ENCODE peak calls at places on chromosomes 11 and 22, in six cellular contexts. One of them, this sample, is unnamed.

GRCh38 chr22:31083377-31083768 is 2.3 kb downstream of the SMTN start:
- DNase-seq in stomach: peak; percentile 92
- DNase-seq in right lobe of liver: no peak
- DNase-seq in CD4-positive, alpha-beta memory T cell: no peak
- DNase-seq in CD8-positive, alpha-beta T cell: no peak
- DNase-seq in tibial nerve: no peak
- DNase-seq in this sample: no peak

GRCh38 chr22:22552630-22553029 is 6.4 kb downstream of the PRAME start:
- DNase-seq in stomach: no peak
- DNase-seq in right lobe of liver: no peak
- DNase-seq in CD4-positive, alpha-beta memory T cell: no peak
- DNase-seq in CD8-positive, alpha-beta T cell: no peak
- DNase-seq in tibial nerve: no peak
- DNase-seq in this sample: no peak

GRCh38 chr11:1988667-1989317 is 8.8 kb downstream of the H19 start:
- DNase-seq in stomach: no peak
- DNase-seq in right lobe of liver: peak; percentile 21
- DNase-seq in CD4-positive, alpha-beta memory T cell: no peak
- DNase-seq in CD8-positive, alpha-beta T cell: no peak
- DNase-seq in tibial nerve: no peak
- DNase-seq in this sample: no peak

GRCh38 chr11:65503923-65504670 is 5.3 kb downstream of the MALAT1 start:
- DNase-seq in stomach: no peak
- DNase-seq in right lobe of liver: no peak
- DNase-seq in CD4-positive, alpha-beta memory T cell: peak; percentile 20
- DNase-seq in CD8-positive, alpha-beta T cell: no peak
- DNase-seq in tibial nerve: no peak
- DNase-seq in this sample: no peak

GRCh38 chr11:114625294-114625693 is 29.7 kb upstream of the NXPE4 start:
- DNase-seq in stomach: no peak
- DNase-seq in right lobe of liver: no peak
- DNase-seq in CD4-positive, alpha-beta memory T cell: no peak
- DNase-seq in CD8-positive, alpha-beta T cell: no peak
- DNase-seq in tibial nerve: no peak
- DNase-seq in this sample: no peak

GRCh38 chr11:113286509-113287497 is 27.6 kb upstream of the TTC12 start:
- DNase-seq in stomach: no peak
- DNase-seq in right lobe of liver: no peak
- DNase-seq in CD4-positive, alpha-beta memory T cell: no peak
- DNase-seq in CD8-positive, alpha-beta T cell: no peak
- DNase-seq in tibial nerve: no peak
- DNase-seq in this sample: no peak

GRCh38 chr11:71301046-71301857 is 48.9 kb upstream of the SHANK2 start:
- DNase-seq in stomach: peak; percentile 20
- DNase-seq in right lobe of liver: no peak
- DNase-seq in CD4-positive, alpha-beta memory T cell: no peak
- DNase-seq in CD8-positive, alpha-beta T cell: no peak
- DNase-seq in tibial nerve: no peak
- DNase-seq in this sample: no peak

GRCh38 chr11:125123947-125124633 is 12.7 kb upstream of the TMEM218 start:
- DNase-seq in stomach: peak; percentile 74
- DNase-seq in right lobe of liver: peak; percentile 61
- DNase-seq in CD4-positive, alpha-beta memory T cell: peak; percentile 24
- DNase-seq in CD8-positive, alpha-beta T cell: peak; percentile 28
- DNase-seq in tibial nerve: no peak
- DNase-seq in this sample: peak; percentile 37

GRCh38 chr11:60307507-60308195 is 19.4 kb upstream of the MS4A6E start:
- DNase-seq in stomach: no peak
- DNase-seq in right lobe of liver: no peak
- DNase-seq in CD4-positive, alpha-beta memory T cell: no peak
- DNase-seq in CD8-positive, alpha-beta T cell: no peak
- DNase-seq in tibial nerve: no peak
- DNase-seq in this sample: no peak

GRCh38 chr22:26484360-26484706 is 656 bp downstream of the SRRD start:
- DNase-seq in stomach: no peak
- DNase-seq in right lobe of liver: no peak
- DNase-seq in CD4-positive, alpha-beta memory T cell: peak; percentile 49
- DNase-seq in CD8-positive, alpha-beta T cell: no peak
- DNase-seq in tibial nerve: no peak
- DNase-seq in this sample: no peak

GRCh38 chr11:87736928-87737327 is 438.3 kb downstream of the RAB38 start:
- DNase-seq in stomach: no peak
- DNase-seq in right lobe of liver: no peak
- DNase-seq in CD4-positive, alpha-beta memory T cell: no peak
- DNase-seq in CD8-positive, alpha-beta T cell: no peak
- DNase-seq in tibial nerve: no peak
- DNase-seq in this sample: no peak

GRCh38 chr11:6755303-6755952 is 16.3 kb downstream of the OR2AG2 start:
- DNase-seq in stomach: peak; percentile 27
- DNase-seq in right lobe of liver: no peak
- DNase-seq in CD4-positive, alpha-beta memory T cell: peak; percentile 33
- DNase-seq in CD8-positive, alpha-beta T cell: peak; percentile 47
- DNase-seq in tibial nerve: no peak
- DNase-seq in this sample: no peak

GRCh38 chr11:116881153-116881552 is 43.7 kb upstream of the APOA1 start:
- DNase-seq in stomach: no peak
- DNase-seq in right lobe of liver: no peak
- DNase-seq in CD4-positive, alpha-beta memory T cell: no peak
- DNase-seq in CD8-positive, alpha-beta T cell: no peak
- DNase-seq in tibial nerve: no peak
- DNase-seq in this sample: no peak

GRCh38 chr11:102121329-102121728 is 11.1 kb downstream of the YAP1 start:
- DNase-seq in stomach: no peak
- DNase-seq in right lobe of liver: no peak
- DNase-seq in CD4-positive, alpha-beta memory T cell: no peak
- DNase-seq in CD8-positive, alpha-beta T cell: no peak
- DNase-seq in tibial nerve: no peak
- DNase-seq in this sample: no peak

GRCh38 chr22:43529954-43530863 is 118.4 kb downstream of the MPPED1 start:
- DNase-seq in stomach: no peak
- DNase-seq in right lobe of liver: no peak
- DNase-seq in CD4-positive, alpha-beta memory T cell: no peak
- DNase-seq in CD8-positive, alpha-beta T cell: no peak
- DNase-seq in tibial nerve: no peak
- DNase-seq in this sample: no peak

GRCh38 chr11:10395196-10395897 is 59.7 kb upstream of the AMPD3 start:
- DNase-seq in stomach: no peak
- DNase-seq in right lobe of liver: no peak
- DNase-seq in CD4-positive, alpha-beta memory T cell: no peak
- DNase-seq in CD8-positive, alpha-beta T cell: no peak
- DNase-seq in tibial nerve: no peak
- DNase-seq in this sample: no peak

GRCh38 chr22:43272301-43272700 is 70.9 kb downstream of the SCUBE1 start:
- DNase-seq in stomach: no peak
- DNase-seq in right lobe of liver: no peak
- DNase-seq in CD4-positive, alpha-beta memory T cell: no peak
- DNase-seq in CD8-positive, alpha-beta T cell: no peak
- DNase-seq in tibial nerve: no peak
- DNase-seq in this sample: no peak

GRCh38 chr22:49300241-49300640 is 527.4 kb downstream of the BRD1 start:
- DNase-seq in stomach: no peak
- DNase-seq in right lobe of liver: no peak
- DNase-seq in CD4-positive, alpha-beta memory T cell: no peak
- DNase-seq in CD8-positive, alpha-beta T cell: no peak
- DNase-seq in tibial nerve: no peak
- DNase-seq in this sample: no peak

GRCh38 chr11:30508594-30508993 is 77.6 kb downstream of the MPPED2 start:
- DNase-seq in stomach: no peak
- DNase-seq in right lobe of liver: no peak
- DNase-seq in CD4-positive, alpha-beta memory T cell: no peak
- DNase-seq in CD8-positive, alpha-beta T cell: no peak
- DNase-seq in tibial nerve: no peak
- DNase-seq in this sample: no peak

GRCh38 chr22:17930455-17931313 is 93.7 kb downstream of the MICAL3 start:
- DNase-seq in stomach: peak; percentile 17
- DNase-seq in right lobe of liver: no peak
- DNase-seq in CD4-positive, alpha-beta memory T cell: no peak
- DNase-seq in CD8-positive, alpha-beta T cell: no peak
- DNase-seq in tibial nerve: no peak
- DNase-seq in this sample: no peak

GRCh38 chr11:133981156-133981555 is 24.4 kb upstream of the IGSF9B start:
- DNase-seq in stomach: no peak
- DNase-seq in right lobe of liver: no peak
- DNase-seq in CD4-positive, alpha-beta memory T cell: no peak
- DNase-seq in CD8-positive, alpha-beta T cell: no peak
- DNase-seq in tibial nerve: no peak
- DNase-seq in this sample: no peak

GRCh38 chr22:31347251-31348008 is 1.3 kb upstream of the PATZ1 start:
- DNase-seq in stomach: peak; percentile 67
- DNase-seq in right lobe of liver: peak; percentile 69
- DNase-seq in CD4-positive, alpha-beta memory T cell: peak; percentile 58
- DNase-seq in CD8-positive, alpha-beta T cell: peak; percentile 49
- DNase-seq in tibial nerve: peak; percentile 31
- DNase-seq in this sample: no peak

GRCh38 chr11:8709002-8709672 is 26.5 kb downstream of the RPL27A start:
- DNase-seq in stomach: peak; percentile 50
- DNase-seq in right lobe of liver: peak; percentile 61
- DNase-seq in CD4-positive, alpha-beta memory T cell: no peak
- DNase-seq in CD8-positive, alpha-beta T cell: no peak
- DNase-seq in tibial nerve: peak; percentile 85
- DNase-seq in this sample: no peak

GRCh38 chr11:47724041-47724729 is 9.0 kb upstream of the AGBL2 start:
- DNase-seq in stomach: no peak
- DNase-seq in right lobe of liver: peak; percentile 49
- DNase-seq in CD4-positive, alpha-beta memory T cell: no peak
- DNase-seq in CD8-positive, alpha-beta T cell: no peak
- DNase-seq in tibial nerve: no peak
- DNase-seq in this sample: no peak

GRCh38 chr11:129368889-129369672 is 6.6 kb upstream of the BARX2 start:
- DNase-seq in stomach: peak; percentile 65
- DNase-seq in right lobe of liver: no peak
- DNase-seq in CD4-positive, alpha-beta memory T cell: no peak
- DNase-seq in CD8-positive, alpha-beta T cell: no peak
- DNase-seq in tibial nerve: no peak
- DNase-seq in this sample: no peak

GRCh38 chr22:32661296-32661695 is 140.2 kb upstream of the TIMP3 start:
- DNase-seq in stomach: no peak
- DNase-seq in right lobe of liver: no peak
- DNase-seq in CD4-positive, alpha-beta memory T cell: no peak
- DNase-seq in CD8-positive, alpha-beta T cell: no peak
- DNase-seq in tibial nerve: peak; percentile 55
- DNase-seq in this sample: no peak

GRCh38 chr11:74371269-74372039 is 26.8 kb downstream of the PGM2L1 start:
- DNase-seq in stomach: no peak
- DNase-seq in right lobe of liver: no peak
- DNase-seq in CD4-positive, alpha-beta memory T cell: no peak
- DNase-seq in CD8-positive, alpha-beta T cell: no peak
- DNase-seq in tibial nerve: no peak
- DNase-seq in this sample: no peak

GRCh38 chr22:44617828-44618227 is 84.2 kb upstream of the PRR5 start:
- DNase-seq in stomach: no peak
- DNase-seq in right lobe of liver: no peak
- DNase-seq in CD4-positive, alpha-beta memory T cell: no peak
- DNase-seq in CD8-positive, alpha-beta T cell: no peak
- DNase-seq in tibial nerve: no peak
- DNase-seq in this sample: no peak
- H3K27ac ChIP-seq in stomach: no peak overlapping the region
- H3K27ac ChIP-seq in right lobe of liver: no peak overlapping the region
- H3K27ac ChIP-seq in CD4-positive, alpha-beta memory T cell: no peak overlapping the region
- H3K27ac ChIP-seq in CD8-positive, alpha-beta T cell: no peak overlapping the region
- H3K27ac ChIP-seq in tibial nerve: no peak overlapping the region
- H3K27ac ChIP-seq in this sample: no peak overlapping the region

GRCh38 chr22:47600791-47601400 is 838.4 kb downstream of the TBC1D22A start:
- DNase-seq in stomach: peak; percentile 4
- DNase-seq in right lobe of liver: no peak
- DNase-seq in CD4-positive, alpha-beta memory T cell: no peak
- DNase-seq in CD8-positive, alpha-beta T cell: no peak
- DNase-seq in tibial nerve: no peak
- DNase-seq in this sample: no peak
- H3K27ac ChIP-seq in stomach: no peak overlapping the region
- H3K27ac ChIP-seq in right lobe of liver: no peak overlapping the region
- H3K27ac ChIP-seq in CD4-positive, alpha-beta memory T cell: no peak overlapping the region
- H3K27ac ChIP-seq in CD8-positive, alpha-beta T cell: no peak overlapping the region
- H3K27ac ChIP-seq in tibial nerve: no peak overlapping the region
- H3K27ac ChIP-seq in this sample: no peak overlapping the region

DNA sequence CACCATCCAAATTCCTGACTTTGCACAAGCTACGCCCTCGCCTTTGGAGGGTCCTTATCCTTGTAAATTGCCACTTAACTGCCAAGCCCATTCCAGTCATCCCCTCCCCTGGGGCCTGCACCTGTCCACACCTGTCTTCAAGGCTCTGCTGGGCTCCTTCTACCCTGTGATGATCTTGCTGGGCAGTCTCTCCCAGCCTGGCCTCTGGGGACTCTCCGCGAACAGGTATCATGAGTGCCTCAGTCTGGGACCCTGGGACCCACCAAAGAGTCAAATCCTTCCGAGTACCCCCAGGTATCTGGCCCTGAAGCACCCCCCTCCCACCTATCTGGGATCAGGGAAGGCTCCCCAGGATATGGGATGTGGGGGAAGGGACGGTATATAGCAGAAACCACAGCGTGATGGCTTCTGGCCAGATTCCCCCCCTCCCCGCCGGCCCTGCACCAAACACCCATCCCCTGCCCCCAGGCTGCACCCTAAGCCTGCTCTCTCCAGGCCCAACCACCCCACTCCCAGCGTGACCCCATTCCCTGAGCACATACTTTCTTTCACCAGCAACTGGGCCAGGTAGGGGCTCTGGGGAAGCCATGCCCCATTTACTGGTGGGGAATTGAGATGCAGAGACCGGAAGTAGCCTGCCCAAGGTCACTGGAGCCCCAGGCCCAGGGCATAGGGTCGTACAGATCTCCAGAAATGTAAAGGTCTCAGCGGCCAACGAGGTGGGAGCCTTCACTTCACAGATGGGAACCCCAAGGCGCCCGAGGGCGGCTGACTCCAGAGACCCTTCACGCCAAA is 718 bp downstream of the ARAP1 start:
- DNase-seq in stomach: no peak
- DNase-seq in right lobe of liver: no peak
- DNase-seq in CD4-positive, alpha-beta memory T cell: no peak
- DNase-seq in CD8-positive, alpha-beta T cell: no peak
- DNase-seq in tibial nerve: no peak
- DNase-seq in this sample: no peak
- H3K27ac ChIP-seq in stomach: peak overlapping the region; percentile 76
- H3K27ac ChIP-seq in right lobe of liver: peak overlapping the region; percentile 18
- H3K27ac ChIP-seq in CD4-positive, alpha-beta memory T cell: peak overlapping the region; percentile 75
- H3K27ac ChIP-seq in CD8-positive, alpha-beta T cell: peak overlapping the region; percentile 68
- H3K27ac ChIP-seq in tibial nerve: peak overlapping the region; percentile 78
- H3K27ac ChIP-seq in this sample: peak overlapping the region; percentile 91

DNA sequence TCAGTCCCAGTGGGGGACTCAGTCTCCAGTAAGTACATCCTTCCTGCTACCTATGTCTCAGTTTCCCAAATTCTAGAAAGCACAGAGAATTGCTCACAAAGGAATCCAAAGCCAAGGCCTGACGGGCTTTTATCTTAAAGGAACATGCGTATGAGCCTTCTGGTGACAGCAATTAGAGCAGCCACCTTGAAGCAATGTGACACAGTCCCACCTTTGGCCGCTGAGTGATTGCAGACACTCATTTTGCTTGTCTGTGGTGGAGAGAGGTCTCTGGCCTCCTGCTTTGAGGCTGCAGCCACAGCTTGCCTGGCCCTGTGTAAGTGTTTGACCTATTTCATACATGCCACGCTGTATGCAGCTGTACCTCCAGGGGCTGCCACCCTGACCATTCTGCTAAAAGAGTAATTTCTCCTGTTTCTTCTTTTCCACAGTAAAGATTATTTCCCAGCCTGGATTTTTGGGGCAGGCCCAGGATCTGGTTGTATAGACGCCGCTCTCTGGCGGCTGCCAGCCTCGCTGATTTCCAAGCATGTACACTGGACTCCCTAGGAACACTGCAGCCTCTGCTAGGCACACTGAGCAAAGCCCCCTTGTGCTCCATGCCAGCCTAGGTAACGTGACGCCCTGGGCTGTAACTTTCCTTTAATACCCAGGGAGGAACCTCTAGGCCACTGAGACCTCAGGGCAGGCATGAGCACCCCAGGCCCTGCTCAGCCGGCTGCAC is 1.1 kb upstream of the TMA7B start:
- DNase-seq in stomach: no peak
- DNase-seq in right lobe of liver: no peak
- DNase-seq in CD4-positive, alpha-beta memory T cell: no peak
- DNase-seq in CD8-positive, alpha-beta T cell: no peak
- DNase-seq in tibial nerve: no peak
- DNase-seq in this sample: no peak
- H3K27ac ChIP-seq in stomach: peak overlapping the region; percentile 3
- H3K27ac ChIP-seq in right lobe of liver: no peak overlapping the region
- H3K27ac ChIP-seq in CD4-positive, alpha-beta memory T cell: peak overlapping the region; percentile 34
- H3K27ac ChIP-seq in CD8-positive, alpha-beta T cell: peak overlapping the region; percentile 18
- H3K27ac ChIP-seq in tibial nerve: no peak overlapping the region
- H3K27ac ChIP-seq in this sample: no peak overlapping the region